ENCODE peak calls at places on chromosomes 5 and 9, in nine cellular contexts. S, H, Q, D, L, I, P, O and U are unnamed samples.

GRCh38 chr5:176436641-176437040 is 11.5 kb upstream of the FAF2 start:
- DNase-seq in S (no peak), H (no peak), Q (no peak), D (peak; percentile 88), L (no peak), I (no peak), P (no peak), O (no peak), U (no peak)

GRCh38 chr5:148827723-148828122 is 1.3 kb downstream of the ADRB2 start:
- DNase-seq in S (no peak), H (no peak), Q (no peak), D (peak; percentile 18), L (no peak), I (no peak), P (no peak), O (no peak), U (no peak)

GRCh38 chr5:122099060-122099790 is 21.2 kb upstream of the LOX start:
- DNase-seq in S (no peak), H (no peak), Q (no peak), D (peak; percentile 90), L (no peak), I (no peak), P (no peak), O (no peak), U (no peak)

GRCh38 chr5:91443028-91443427 is 59.9 kb upstream of the ARRDC3 start:
- DNase-seq in S (no peak), H (no peak), Q (no peak), D (peak; percentile 69), L (no peak), I (no peak), P (peak; percentile 20), O (no peak), U (no peak)

GRCh38 chr9:110252509-110253139 is 3.7 kb downstream of the TXN start:
- DNase-seq in S (no peak), H (no peak), Q (no peak), D (no peak), L (no peak), I (no peak), P (no peak), O (no peak), U (no peak)

GRCh38 chr5:97838214-97838613 is 655.2 kb upstream of the RIOK2 start:
- DNase-seq in S (no peak), H (peak; percentile 36), Q (no peak), D (peak; percentile 99), L (no peak), I (no peak), P (peak; percentile 82), O (no peak), U (no peak)

GRCh38 chr9:89781838-89782237 is 177.0 kb downstream of the GADD45G start:
- DNase-seq in S (no peak), H (no peak), Q (no peak), D (no peak), L (no peak), I (peak; percentile 52), P (no peak), O (no peak), U (no peak)

GRCh38 chr9:85208666-85209065 is 533.1 kb downstream of the AGTPBP1 start:
- DNase-seq in S (no peak), H (no peak), Q (no peak), D (no peak), L (no peak), I (no peak), P (no peak), O (no peak), U (no peak)

GRCh38 chr5:168347786-168348414 is 56.5 kb downstream of the WWC1 start:
- DNase-seq in S (no peak), H (no peak), Q (no peak), D (no peak), L (no peak), I (peak; percentile 12), P (no peak), O (no peak), U (no peak)

GRCh38 chr9:3628239-3628638 is 102.4 kb upstream of the RFX3 start:
- DNase-seq in S (no peak), H (no peak), Q (no peak), D (no peak), L (no peak), I (no peak), P (no peak), O (no peak), U (no peak)

GRCh38 chr9:106835840-106836239 is 27.1 kb upstream of the ZNF462 start:
- DNase-seq in S (no peak), H (no peak), Q (no peak), D (no peak), L (no peak), I (no peak), P (no peak), O (no peak), U (no peak)

GRCh38 chr9:95820076-95820475 is 55.4 kb upstream of the ERCC6L2 start:
- DNase-seq in S (no peak), H (no peak), Q (no peak), D (no peak), L (no peak), I (no peak), P (peak; percentile 63), O (no peak), U (no peak)

GRCh38 chr9:99023831-99024230 is 80.1 kb downstream of the COL15A1 start:
- DNase-seq in S (no peak), H (no peak), Q (no peak), D (peak; percentile 58), L (no peak), I (peak; percentile 28), P (no peak), O (no peak), U (no peak)

GRCh38 chr5:38463634-38464521 is 92.6 kb downstream of the LIFR start:
- DNase-seq in S (no peak), H (peak; percentile 85), Q (no peak), D (peak; percentile 93), L (no peak), I (peak; percentile 38), P (peak; percentile 67), O (no peak), U (no peak)

GRCh38 chr9:123940721-123941534 is 11.0 kb upstream of the DENND1A start:
- DNase-seq in S (no peak), H (no peak), Q (no peak), D (no peak), L (no peak), I (no peak), P (no peak), O (no peak), U (no peak)

DNA sequence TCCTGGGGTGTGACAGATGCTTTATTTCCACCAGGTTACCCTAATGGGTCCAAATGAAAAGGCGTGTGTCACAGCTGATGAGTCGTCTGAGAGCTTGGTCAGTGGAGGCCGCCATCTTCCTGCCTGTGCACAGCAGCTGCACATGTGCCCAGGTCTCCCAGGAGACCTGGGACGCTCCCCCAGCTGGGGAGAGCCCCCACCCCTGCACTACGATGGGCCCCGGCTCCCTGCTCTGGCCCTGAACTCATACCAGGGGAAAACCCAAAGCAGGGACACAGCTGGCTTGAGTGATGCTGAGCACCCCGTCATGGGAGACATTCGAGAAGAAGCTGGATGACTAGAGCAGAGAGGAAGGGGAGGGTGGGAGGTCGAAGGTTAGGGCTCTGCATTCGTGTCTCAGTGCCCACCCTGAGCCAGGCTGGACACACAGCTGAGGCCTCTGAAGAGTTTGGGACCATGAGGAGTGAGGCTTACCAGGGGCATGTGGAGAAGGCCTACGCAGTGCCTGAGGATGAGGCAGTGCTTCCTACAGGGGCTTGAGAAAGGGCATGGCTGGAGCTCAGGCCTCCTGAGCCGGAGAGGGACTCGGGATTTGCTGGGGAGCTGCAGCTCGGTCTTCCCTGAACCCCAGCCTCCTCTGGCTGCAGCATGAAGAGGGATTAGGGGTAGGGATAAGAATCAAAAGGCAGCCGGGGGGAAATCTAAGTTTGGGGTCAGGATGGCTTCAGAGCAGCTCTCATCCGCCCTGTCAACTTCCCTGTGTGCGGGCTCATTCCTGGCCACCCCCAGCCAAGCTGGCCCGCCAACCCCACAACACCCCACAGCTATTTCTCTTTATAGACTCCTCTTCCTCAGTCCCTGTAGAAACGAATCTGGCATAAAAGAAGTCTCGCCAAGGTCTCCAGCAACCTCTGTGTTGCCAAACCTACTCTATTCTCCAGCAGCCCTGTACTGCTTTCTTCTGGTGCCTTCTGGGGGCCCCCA is 42.2 kb upstream of the RNU6ATAC start:
- DNase-seq in S (no peak), H (no peak), Q (no peak), D (no peak), L (peak; percentile 53), I (no peak), P (no peak), O (no peak), U (peak; percentile 18)
- H3K4me3 ChIP-seq in S (no peak overlapping the region), H (no peak overlapping the region), Q (no peak overlapping the region), D (no peak overlapping the region), L (no peak overlapping the region), I (no peak overlapping the region), P (no peak overlapping the region), O (no peak overlapping the region), U (no peak overlapping the region)

GRCh38 chr9:92463989-92464388 is 18.3 kb downstream of the ASPN start:
- DNase-seq in S (no peak), H (peak; percentile 52), Q (no peak), D (peak; percentile 96), L (no peak), I (no peak), P (peak; percentile 85), O (no peak), U (no peak)
- H3K4me3 ChIP-seq in S (no peak overlapping the region), H (no peak overlapping the region), Q (no peak overlapping the region), D (no peak overlapping the region), L (no peak overlapping the region), I (no peak overlapping the region), P (no peak overlapping the region), O (no peak overlapping the region), U (no peak overlapping the region)

DNA sequence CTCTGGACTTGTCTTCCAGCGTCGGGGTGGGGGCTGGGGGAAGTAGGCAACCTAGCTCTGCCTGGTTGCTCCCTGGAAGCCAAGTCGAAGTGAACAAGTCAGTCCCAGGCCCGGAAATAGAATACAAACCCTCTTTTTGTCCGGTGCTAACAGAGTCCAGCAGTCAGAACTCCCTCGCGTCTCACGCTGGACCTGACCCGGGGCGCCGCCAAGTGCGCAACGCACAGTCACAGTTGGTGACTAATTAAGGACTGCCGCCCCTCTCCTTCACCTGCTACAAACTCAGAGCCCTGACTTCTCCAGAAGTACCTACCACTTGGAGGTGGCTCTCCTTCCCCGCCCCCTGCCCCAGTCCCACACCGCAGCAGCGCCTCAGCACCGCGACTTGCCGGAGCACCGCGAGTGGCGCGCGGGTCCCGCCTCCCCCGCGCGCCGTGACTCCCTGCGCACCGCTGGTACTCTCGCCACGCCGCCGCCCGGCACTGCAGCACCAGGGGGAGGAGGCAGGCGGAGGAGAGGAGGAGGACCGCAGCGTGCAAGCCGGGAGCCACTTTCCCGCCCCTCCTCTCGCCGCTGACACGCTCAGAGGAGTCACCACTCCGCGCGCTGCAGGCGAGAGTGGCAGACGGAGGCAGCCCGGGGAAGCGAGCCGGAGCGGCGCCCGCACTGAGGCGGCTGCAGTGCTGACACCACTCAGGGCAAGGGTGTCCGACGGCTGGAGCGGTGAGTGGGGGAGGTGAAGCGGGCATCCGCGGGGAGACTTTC is at the start of gene SV2C:
- DNase-seq in S (no peak), H (no peak), Q (no peak), D (no peak), L (peak; percentile 55), I (no peak), P (no peak), O (no peak), U (no peak)
- H3K4me3 ChIP-seq in S (no peak within 1 kb of the TSS), H (peak within 1 kb of the TSS; percentile 18), Q (peak within 1 kb of the TSS; percentile 32), D (no peak within 1 kb of the TSS), L (peak within 1 kb of the TSS; percentile 6), I (no peak within 1 kb of the TSS), P (no peak within 1 kb of the TSS), O (no peak within 1 kb of the TSS), U (no peak within 1 kb of the TSS)

GRCh38 chr9:133926165-133926856 is 65.8 kb downstream of the VAV2 start:
- DNase-seq in S (no peak), H (no peak), Q (no peak), D (no peak), L (no peak), I (no peak), P (no peak), O (no peak), U (no peak)
- H3K4me3 ChIP-seq in S (no peak overlapping the region), H (no peak overlapping the region), Q (no peak overlapping the region), D (no peak overlapping the region), L (no peak overlapping the region), I (no peak overlapping the region), P (no peak overlapping the region), O (no peak overlapping the region), U (no peak overlapping the region)